ENCODE peak calls at places on chromosomes 7 and 10, in eight cellular contexts. T, X, P, L, W, F, D and K are unnamed samples.

GRCh38 chr10:47264797-47265281 is 35.2 kb upstream of the GDF10 start:
- DNase-seq in T (no peak), X (no peak), P (no peak), L (peak), W (no peak), F (no peak), D (no peak), K (no peak)

GRCh38 chr7:158695726-158696452 is 8.7 kb downstream of the NCAPG2 start:
- DNase-seq in T (peak), X (peak), P (no peak), L (peak), W (peak), F (peak), D (peak), K (no peak)

GRCh38 chr10:91536101-91536500 is 96.8 kb downstream of the PPP1R3C start:
- DNase-seq in T (peak), X (peak), P (no peak), L (no peak), W (peak), F (no peak), D (no peak), K (no peak)

GRCh38 chr10:1551636-1552338 is 185.5 kb downstream of the ADARB2 start:
- DNase-seq in T (no peak), X (no peak), P (no peak), L (no peak), W (no peak), F (no peak), D (no peak), K (no peak)

GRCh38 chr7:44625899-44626511 is 19.6 kb downstream of the OGDH start:
- DNase-seq in T (no peak), X (no peak), P (no peak), L (no peak), W (no peak), F (no peak), D (no peak), K (no peak)

GRCh38 chr7:155858521-155859061 is 46.3 kb upstream of the SHH start:
- DNase-seq in T (no peak), X (no peak), P (no peak), L (no peak), W (peak), F (peak), D (peak), K (peak)

GRCh38 chr7:120843121-120843520 is 14.8 kb downstream of the TSPAN12 start:
- DNase-seq in T (no peak), X (no peak), P (no peak), L (no peak), W (peak), F (no peak), D (no peak), K (no peak)

GRCh38 chr10:8375137-8375536 is 320.6 kb downstream of the GATA3 start:
- DNase-seq in T (no peak), X (no peak), P (no peak), L (no peak), W (no peak), F (no peak), D (no peak), K (no peak)

GRCh38 chr10:124689911-124690498 is 54.2 kb downstream of the FAM53B start:
- DNase-seq in T (no peak), X (no peak), P (no peak), L (no peak), W (peak), F (no peak), D (no peak), K (no peak)

GRCh38 chr7:151006590-151007300 is 15.9 kb downstream of the NOS3 start:
- DNase-seq in T (no peak), X (no peak), P (no peak), L (no peak), W (no peak), F (no peak), D (no peak), K (no peak)

GRCh38 chr10:44008270-44008916 is 359.7 kb upstream of the ZNF32 start:
- DNase-seq in T (no peak), X (peak), P (no peak), L (peak), W (peak), F (peak), D (no peak), K (peak)

GRCh38 chr10:34628174-34628802 is 186.8 kb downstream of the PARD3 start:
- DNase-seq in T (peak), X (peak), P (no peak), L (no peak), W (peak), F (no peak), D (no peak), K (no peak)

GRCh38 chr7:47413526-47414341 is 168.2 kb downstream of the TNS3 start:
- DNase-seq in T (peak), X (no peak), P (no peak), L (no peak), W (no peak), F (no peak), D (no peak), K (no peak)

GRCh38 chr7:155344270-155344617 is 46.6 kb downstream of the INSIG1 start:
- DNase-seq in T (no peak), X (no peak), P (no peak), L (no peak), W (no peak), F (no peak), D (no peak), K (no peak)

GRCh38 chr10:48309711-48310226 is 3.3 kb downstream of the MAPK8 start:
- DNase-seq in T (no peak), X (peak), P (no peak), L (peak), W (peak), F (peak), D (peak), K (no peak)

GRCh38 chr10:18104223-18104872 is 35.9 kb upstream of the CACNB2 start:
- DNase-seq in T (peak), X (peak), P (peak), L (peak), W (peak), F (peak), D (peak), K (no peak)

GRCh38 chr10:52488606-52489485 is 174.8 kb downstream of the DKK1 start:
- DNase-seq in T (no peak), X (no peak), P (no peak), L (peak), W (peak), F (peak), D (peak), K (no peak)

GRCh38 chr7:28960071-28960840 is 2.1 kb upstream of the TRIL start:
- DNase-seq in T (no peak), X (no peak), P (no peak), L (no peak), W (no peak), F (no peak), D (no peak), K (peak)

GRCh38 chr7:55545496-55545895 is 26.8 kb downstream of the VOPP1 start:
- DNase-seq in T (no peak), X (peak), P (no peak), L (no peak), W (peak), F (peak), D (no peak), K (no peak)